ENCODE peak calls at places on chromosomes 12 and 14, in six cellular contexts. One of them, this sample, is unnamed.

GRCh38 chr12:28536088-28536487 is 345.8 kb downstream of the CCDC91 start:
- DNase-seq in DND-41: no peak
- DNase-seq in ascending aorta: no peak
- DNase-seq in IMR-90: peak; percentile 85
- DNase-seq in foreskin keratinocyte: no peak
- DNase-seq in substantia nigra: no peak
- DNase-seq in this sample: peak; percentile 6

GRCh38 chr14:68146812-68147211 is 327.2 kb downstream of the RAD51B start:
- DNase-seq in DND-41: no peak
- DNase-seq in ascending aorta: no peak
- DNase-seq in IMR-90: peak; percentile 96
- DNase-seq in foreskin keratinocyte: peak; percentile 84
- DNase-seq in substantia nigra: no peak
- DNase-seq in this sample: peak; percentile 68

GRCh38 chr12:106032141-106032925 is 106.4 kb downstream of the NUAK1 start:
- DNase-seq in DND-41: no peak
- DNase-seq in ascending aorta: no peak
- DNase-seq in IMR-90: peak; percentile 22
- DNase-seq in foreskin keratinocyte: peak; percentile 26
- DNase-seq in substantia nigra: no peak
- DNase-seq in this sample: peak; percentile 11

GRCh38 chr12:1471224-1471623 is 123.2 kb downstream of the FBXL14 start:
- DNase-seq in DND-41: no peak
- DNase-seq in ascending aorta: no peak
- DNase-seq in IMR-90: no peak
- DNase-seq in foreskin keratinocyte: no peak
- DNase-seq in substantia nigra: no peak
- DNase-seq in this sample: no peak

GRCh38 chr14:52299692-52300278 is 14.3 kb upstream of the PTGER2 start:
- DNase-seq in DND-41: peak; percentile 33
- DNase-seq in ascending aorta: no peak
- DNase-seq in IMR-90: peak; percentile 71
- DNase-seq in foreskin keratinocyte: no peak
- DNase-seq in substantia nigra: no peak
- DNase-seq in this sample: peak; percentile 62

GRCh38 chr12:103881261-103881660 is 40.2 kb upstream of the NT5DC3 start:
- DNase-seq in DND-41: no peak
- DNase-seq in ascending aorta: no peak
- DNase-seq in IMR-90: no peak
- DNase-seq in foreskin keratinocyte: no peak
- DNase-seq in substantia nigra: no peak
- DNase-seq in this sample: no peak

GRCh38 chr12:131052891-131053290 is 99.2 kb downstream of the ADGRD1 start:
- DNase-seq in DND-41: no peak
- DNase-seq in ascending aorta: no peak
- DNase-seq in IMR-90: no peak
- DNase-seq in foreskin keratinocyte: no peak
- DNase-seq in substantia nigra: no peak
- DNase-seq in this sample: no peak

GRCh38 chr14:99412122-99413061 is 68.3 kb downstream of the SETD3 start:
- DNase-seq in DND-41: no peak
- DNase-seq in ascending aorta: no peak
- DNase-seq in IMR-90: peak; percentile 25
- DNase-seq in foreskin keratinocyte: no peak
- DNase-seq in substantia nigra: no peak
- DNase-seq in this sample: no peak

GRCh38 chr12:69739287-69740191 is 879 bp downstream of the RAB3IP start:
- DNase-seq in DND-41: peak; percentile 79
- DNase-seq in ascending aorta: peak; percentile 67
- DNase-seq in IMR-90: peak; percentile 13
- DNase-seq in foreskin keratinocyte: peak; percentile 32
- DNase-seq in substantia nigra: peak; percentile 23
- DNase-seq in this sample: peak; percentile 34

GRCh38 chr14:105537580-105538474 is 11.4 kb downstream of the TMEM121 start:
- DNase-seq in DND-41: peak; percentile 67
- DNase-seq in ascending aorta: no peak
- DNase-seq in IMR-90: no peak
- DNase-seq in foreskin keratinocyte: no peak
- DNase-seq in substantia nigra: no peak
- DNase-seq in this sample: peak; percentile 73

GRCh38 chr14:103500148-103500990 is 22.3 kb downstream of the CKB start:
- DNase-seq in DND-41: peak; percentile 71
- DNase-seq in ascending aorta: peak; percentile 95
- DNase-seq in IMR-90: peak; percentile 81
- DNase-seq in foreskin keratinocyte: no peak
- DNase-seq in substantia nigra: peak; percentile 93
- DNase-seq in this sample: peak; percentile 55

GRCh38 chr14:77043177-77043983 is 14.9 kb upstream of the IRF2BPL start:
- DNase-seq in DND-41: peak; percentile 42
- DNase-seq in ascending aorta: peak; percentile 72
- DNase-seq in IMR-90: peak; percentile 91
- DNase-seq in foreskin keratinocyte: peak; percentile 91
- DNase-seq in substantia nigra: peak; percentile 55
- DNase-seq in this sample: peak; percentile 53

GRCh38 chr12:104457746-104458644 is 1.2 kb downstream of the CHST11 start:
- DNase-seq in DND-41: peak; percentile 64
- DNase-seq in ascending aorta: peak; percentile 70
- DNase-seq in IMR-90: no peak
- DNase-seq in foreskin keratinocyte: no peak
- DNase-seq in substantia nigra: peak; percentile 6
- DNase-seq in this sample: peak; percentile 57

GRCh38 chr12:3333991-3334391 is 157.0 kb upstream of the PRMT8 start:
- DNase-seq in DND-41: no peak
- DNase-seq in ascending aorta: no peak
- DNase-seq in IMR-90: no peak
- DNase-seq in foreskin keratinocyte: no peak
- DNase-seq in substantia nigra: no peak
- DNase-seq in this sample: no peak

GRCh38 chr12:96107236-96107635 is 71.8 kb upstream of the LTA4H start:
- DNase-seq in DND-41: no peak
- DNase-seq in ascending aorta: no peak
- DNase-seq in IMR-90: no peak
- DNase-seq in foreskin keratinocyte: no peak
- DNase-seq in substantia nigra: no peak
- DNase-seq in this sample: no peak

GRCh38 chr12:75969768-75970167 is 61.8 kb downstream of the PHLDA1 start:
- DNase-seq in DND-41: no peak
- DNase-seq in ascending aorta: no peak
- DNase-seq in IMR-90: no peak
- DNase-seq in foreskin keratinocyte: no peak
- DNase-seq in substantia nigra: no peak
- DNase-seq in this sample: no peak

GRCh38 chr12:131231194-131231980 is 277.7 kb downstream of the ADGRD1 start:
- DNase-seq in DND-41: no peak
- DNase-seq in ascending aorta: no peak
- DNase-seq in IMR-90: no peak
- DNase-seq in foreskin keratinocyte: no peak
- DNase-seq in substantia nigra: no peak
- DNase-seq in this sample: no peak

GRCh38 chr14:36402867-36403266 is 82.4 kb upstream of the MBIP start:
- DNase-seq in DND-41: no peak
- DNase-seq in ascending aorta: no peak
- DNase-seq in IMR-90: no peak
- DNase-seq in foreskin keratinocyte: no peak
- DNase-seq in substantia nigra: no peak
- DNase-seq in this sample: no peak

GRCh38 chr14:69499436-69499835 is 14.9 kb downstream of the PLEKHD1 start:
- DNase-seq in DND-41: no peak
- DNase-seq in ascending aorta: no peak
- DNase-seq in IMR-90: no peak
- DNase-seq in foreskin keratinocyte: no peak
- DNase-seq in substantia nigra: no peak
- DNase-seq in this sample: no peak

GRCh38 chr14:93054006-93054405 is 61.7 kb downstream of the ITPK1 start:
- DNase-seq in DND-41: no peak
- DNase-seq in ascending aorta: no peak
- DNase-seq in IMR-90: no peak
- DNase-seq in foreskin keratinocyte: no peak
- DNase-seq in substantia nigra: no peak
- DNase-seq in this sample: no peak

GRCh38 chr12:64098709-64099354 is 123.3 kb downstream of the KICS2 start:
- DNase-seq in DND-41: no peak
- DNase-seq in ascending aorta: no peak
- DNase-seq in IMR-90: peak; percentile 84
- DNase-seq in foreskin keratinocyte: no peak
- DNase-seq in substantia nigra: no peak
- DNase-seq in this sample: no peak

GRCh38 chr12:49824886-49825285 is 3.3 kb downstream of the NCKAP5L start:
- DNase-seq in DND-41: no peak
- DNase-seq in ascending aorta: no peak
- DNase-seq in IMR-90: peak; percentile 83
- DNase-seq in foreskin keratinocyte: no peak
- DNase-seq in substantia nigra: no peak
- DNase-seq in this sample: no peak

GRCh38 chr14:68881396-68881795 is 88.5 kb upstream of the ZFP36L1 start:
- DNase-seq in DND-41: no peak
- DNase-seq in ascending aorta: no peak
- DNase-seq in IMR-90: no peak
- DNase-seq in foreskin keratinocyte: no peak
- DNase-seq in substantia nigra: no peak
- DNase-seq in this sample: no peak

GRCh38 chr12:62800707-62801400 is 134.1 kb downstream of the PPM1H start:
- DNase-seq in DND-41: no peak
- DNase-seq in ascending aorta: no peak
- DNase-seq in IMR-90: no peak
- DNase-seq in foreskin keratinocyte: no peak
- DNase-seq in substantia nigra: no peak
- DNase-seq in this sample: no peak

GRCh38 chr14:78445275-78445674 is 275.1 kb downstream of the NRXN3 start:
- DNase-seq in DND-41: peak; percentile 4
- DNase-seq in ascending aorta: no peak
- DNase-seq in IMR-90: no peak
- DNase-seq in foreskin keratinocyte: no peak
- DNase-seq in substantia nigra: no peak
- DNase-seq in this sample: no peak

GRCh38 chr12:58177366-58177765 is 236.0 kb downstream of the ATP23 start:
- DNase-seq in DND-41: no peak
- DNase-seq in ascending aorta: no peak
- DNase-seq in IMR-90: no peak
- DNase-seq in foreskin keratinocyte: no peak
- DNase-seq in substantia nigra: no peak
- DNase-seq in this sample: no peak

GRCh38 chr14:30118992-30119640 is 191.5 kb upstream of the PRKD1 start:
- DNase-seq in DND-41: no peak
- DNase-seq in ascending aorta: no peak
- DNase-seq in IMR-90: no peak
- DNase-seq in foreskin keratinocyte: no peak
- DNase-seq in substantia nigra: no peak
- DNase-seq in this sample: no peak

GRCh38 chr14:72810201-72810600 is 83.7 kb downstream of the DPF3 start:
- DNase-seq in DND-41: no peak
- DNase-seq in ascending aorta: no peak
- DNase-seq in IMR-90: no peak
- DNase-seq in foreskin keratinocyte: no peak
- DNase-seq in substantia nigra: no peak
- DNase-seq in this sample: no peak

GRCh38 chr12:54071942-54072341 is 18.3 kb downstream of the HOXC4 start:
- DNase-seq in DND-41: no peak
- DNase-seq in ascending aorta: no peak
- DNase-seq in IMR-90: no peak
- DNase-seq in foreskin keratinocyte: no peak
- DNase-seq in substantia nigra: no peak
- DNase-seq in this sample: no peak

GRCh38 chr14:32047791-32048190 is 29.3 kb upstream of the ARHGAP5 start:
- DNase-seq in DND-41: no peak
- DNase-seq in ascending aorta: no peak
- DNase-seq in IMR-90: no peak
- DNase-seq in foreskin keratinocyte: no peak
- DNase-seq in substantia nigra: no peak
- DNase-seq in this sample: no peak

GRCh38 chr12:22729898-22730443 is 105.0 kb downstream of the ETNK1 start:
- DNase-seq in DND-41: no peak
- DNase-seq in ascending aorta: no peak
- DNase-seq in IMR-90: peak; percentile 80
- DNase-seq in foreskin keratinocyte: no peak
- DNase-seq in substantia nigra: no peak
- DNase-seq in this sample: no peak
- H3K27ac ChIP-seq in DND-41: no peak overlapping the region
- H3K27ac ChIP-seq in ascending aorta: peak overlapping the region; percentile 79
- H3K27ac ChIP-seq in IMR-90: peak overlapping the region; percentile 78
- H3K27ac ChIP-seq in foreskin keratinocyte: no peak overlapping the region
- H3K27ac ChIP-seq in substantia nigra: no peak overlapping the region
- H3K27ac ChIP-seq in this sample: no peak overlapping the region

GRCh38 chr12:65695077-65695865 is 129.0 kb upstream of the HMGA2 start:
- DNase-seq in DND-41: no peak
- DNase-seq in ascending aorta: peak; percentile 63
- DNase-seq in IMR-90: peak; percentile 99
- DNase-seq in foreskin keratinocyte: peak; percentile 96
- DNase-seq in substantia nigra: no peak
- DNase-seq in this sample: peak; percentile 67

GRCh38 chr12:65699251-65699650 is 125.0 kb upstream of the HMGA2 start:
- DNase-seq in DND-41: no peak
- DNase-seq in ascending aorta: no peak
- DNase-seq in IMR-90: peak; percentile 65
- DNase-seq in foreskin keratinocyte: no peak
- DNase-seq in substantia nigra: no peak
- DNase-seq in this sample: peak; percentile 23

GRCh38 chr12:65690477-65690876 is 133.8 kb upstream of the HMGA2 start:
- DNase-seq in DND-41: no peak
- DNase-seq in ascending aorta: no peak
- DNase-seq in IMR-90: no peak
- DNase-seq in foreskin keratinocyte: no peak
- DNase-seq in substantia nigra: no peak
- DNase-seq in this sample: no peak

GRCh38 chr12:65696227-65696626 is 128.1 kb upstream of the HMGA2 start:
- DNase-seq in DND-41: no peak
- DNase-seq in ascending aorta: no peak
- DNase-seq in IMR-90: peak; percentile 37
- DNase-seq in foreskin keratinocyte: no peak
- DNase-seq in substantia nigra: no peak
- DNase-seq in this sample: no peak
- H3K27ac ChIP-seq in DND-41: no peak overlapping the region
- H3K27ac ChIP-seq in ascending aorta: no peak overlapping the region
- H3K27ac ChIP-seq in IMR-90: no peak overlapping the region
- H3K27ac ChIP-seq in foreskin keratinocyte: no peak overlapping the region
- H3K27ac ChIP-seq in substantia nigra: no peak overlapping the region
- H3K27ac ChIP-seq in this sample: peak overlapping the region; percentile 27

GRCh38 chr12:57058454-57058853 is 8.5 kb upstream of the MYO1A start:
- DNase-seq in DND-41: no peak
- DNase-seq in ascending aorta: no peak
- DNase-seq in IMR-90: no peak
- DNase-seq in foreskin keratinocyte: no peak
- DNase-seq in substantia nigra: no peak
- DNase-seq in this sample: no peak

GRCh38 chr12:57055834-57056233 is 5.9 kb upstream of the MYO1A start:
- DNase-seq in DND-41: no peak
- DNase-seq in ascending aorta: no peak
- DNase-seq in IMR-90: no peak
- DNase-seq in foreskin keratinocyte: no peak
- DNase-seq in substantia nigra: no peak
- DNase-seq in this sample: no peak

GRCh38 chr12:57057037-57057436 is 7.1 kb upstream of the MYO1A start:
- DNase-seq in DND-41: no peak
- DNase-seq in ascending aorta: no peak
- DNase-seq in IMR-90: no peak
- DNase-seq in foreskin keratinocyte: no peak
- DNase-seq in substantia nigra: no peak
- DNase-seq in this sample: no peak
- H3K27ac ChIP-seq in DND-41: no peak overlapping the region
- H3K27ac ChIP-seq in ascending aorta: peak overlapping the region; percentile 40
- H3K27ac ChIP-seq in IMR-90: no peak overlapping the region
- H3K27ac ChIP-seq in foreskin keratinocyte: no peak overlapping the region
- H3K27ac ChIP-seq in substantia nigra: no peak overlapping the region
- H3K27ac ChIP-seq in this sample: no peak overlapping the region

GRCh38 chr12:26276709-26277108 is 81.3 kb downstream of the SSPN start:
- DNase-seq in DND-41: no peak
- DNase-seq in ascending aorta: no peak
- DNase-seq in IMR-90: no peak
- DNase-seq in foreskin keratinocyte: no peak
- DNase-seq in substantia nigra: no peak
- DNase-seq in this sample: no peak
- H3K27ac ChIP-seq in DND-41: no peak overlapping the region
- H3K27ac ChIP-seq in ascending aorta: no peak overlapping the region
- H3K27ac ChIP-seq in IMR-90: no peak overlapping the region
- H3K27ac ChIP-seq in foreskin keratinocyte: peak overlapping the region; percentile 3
- H3K27ac ChIP-seq in substantia nigra: no peak overlapping the region
- H3K27ac ChIP-seq in this sample: no peak overlapping the region